ENCODE peak calls at places on chromosomes 1 and 21, in four cellular contexts. A, B, I and Y are unnamed samples.

GRCh38 chr1:202723708-202724107 is 13.5 kb upstream of the SYT2 start:
- DNase-seq in A (no peak), I (no peak), B (no peak), Y (no peak)

GRCh38 chr21:42571391-42572150 is 57.9 kb downstream of the SLC37A1 start:
- DNase-seq in A (no peak), I (no peak), B (no peak), Y (peak)

GRCh38 chr1:106498238-106498637 is 558.2 kb upstream of the PRMT6 start:
- DNase-seq in A (no peak), I (no peak), B (no peak), Y (no peak)

GRCh38 chr21:42971897-42972275 is 2.5 kb upstream of the PKNOX1 start:
- DNase-seq in A (no peak), B (no peak), I (no peak), Y (no peak)

GRCh38 chr1:2204384-2205190 is 10.0 kb upstream of the FAAP20 start:
- DNase-seq in I (no peak), A (peak), B (peak), Y (no peak)

GRCh38 chr1:206725053-206725963 is 40.6 kb downstream of the MAPKAPK2 start:
- DNase-seq in B (peak), I (no peak), A (peak), Y (peak)

GRCh38 chr1:110634455-110635281 is 28.5 kb upstream of the KCNA2 start:
- DNase-seq in B (no peak), A (peak), I (no peak), Y (no peak)

GRCh38 chr1:177646757-177647730 is 322.8 kb downstream of the SEC16B start:
- DNase-seq in B (no peak), A (no peak), I (no peak), Y (peak)

GRCh38 chr1:59595774-59596173 is 219.0 kb upstream of the HOOK1 start:
- DNase-seq in I (peak), B (no peak), A (peak), Y (no peak)

GRCh38 chr1:11067716-11068495 is 8.1 kb upstream of the SRM start:
- DNase-seq in B (no peak), A (no peak), I (no peak), Y (no peak)

GRCh38 chr1:89363196-89363595 is 663 bp upstream of the GBP6 start:
- DNase-seq in B (no peak), I (no peak), A (peak), Y (no peak)

GRCh38 chr1:81340258-81340657 is 460.5 kb upstream of the ADGRL2 start:
- DNase-seq in B (no peak), I (no peak), A (no peak), Y (no peak)

GRCh38 chr21:33372582-33372981 is 30.6 kb upstream of the IFNGR2 start:
- DNase-seq in A (no peak), B (no peak), I (no peak), Y (no peak)

GRCh38 chr1:16628361-16629111 is 15.2 kb upstream of the NBPF1 start:
- DNase-seq in B (no peak), A (no peak), I (no peak), Y (no peak)

GRCh38 chr1:32349211-32349708 is 13.0 kb downstream of the FAM229A start:
- DNase-seq in I (no peak), B (no peak), A (peak), Y (no peak)

GRCh38 chr21:45846373-45847160 is 135.0 kb upstream of the COL6A1 start:
- DNase-seq in A (peak), B (peak), I (no peak), Y (peak)

GRCh38 chr1:66439028-66439427 is 94.9 kb upstream of the SGIP1 start:
- DNase-seq in B (no peak), A (peak), I (no peak), Y (no peak)

GRCh38 chr1:43434256-43434655 is 19.5 kb downstream of the HYI start:
- DNase-seq in B (no peak), A (no peak), I (no peak), Y (no peak)

GRCh38 chr21:45289655-45290515 is 2.2 kb upstream of the POFUT2 start:
- DNase-seq in A (peak), B (no peak), I (no peak), Y (no peak)

GRCh38 chr1:178345238-178345637 is 151.5 kb downstream of the CLEC20A start:
- DNase-seq in I (no peak), A (no peak), B (no peak), Y (no peak)

GRCh38 chr1:245810789-245811337 is 656.1 kb downstream of the KIF26B start:
- DNase-seq in B (no peak), I (no peak), A (no peak), Y (no peak)

GRCh38 chr1:23196627-23197328 is 20.5 kb downstream of the HTR1D start:
- DNase-seq in I (peak), A (peak), B (peak), Y (no peak)

GRCh38 chr1:112511897-112512296 is 3.1 kb downstream of the WNT2B start:
- DNase-seq in B (no peak), A (no peak), I (no peak), Y (no peak)

GRCh38 chr1:44811714-44812151 is 3.4 kb downstream of the BTBD19 start:
- DNase-seq in B (no peak), I (peak), A (peak), Y (no peak)

GRCh38 chr1:226223786-226224244 is 351 bp downstream of the MIXL1 start:
- DNase-seq in B (no peak), A (no peak), I (no peak), Y (no peak)

GRCh38 chr1:185207980-185208602 is 51.1 kb downstream of the SWT1 start:
- DNase-seq in B (no peak), I (no peak), A (peak), Y (no peak)

GRCh38 chr1:228528612-228529011 is 41.4 kb downstream of the RNF187 start:
- DNase-seq in B (no peak), A (no peak), I (no peak), Y (no peak)

GRCh38 chr1:59885160-59885832 is 41.3 kb downstream of the CYP2J2 start:
- DNase-seq in I (no peak), A (no peak), B (no peak), Y (no peak)